ENCODE peak calls at places on chromosome 21, in nine cellular contexts. One of them, this sample, is unnamed.

GRCh38 chr21:45513003-45513706 is 29.1 kb downstream of the SLC19A1 start:
- DNase-seq in PC-3: peak; percentile 94
- DNase-seq in astrocyte: no peak
- DNase-seq in heart right ventricle: peak; percentile 10
- DNase-seq in brain microvascular endothelial cell: no peak
- DNase-seq in transverse colon: peak; percentile 59
- DNase-seq in CD8-positive, alpha-beta T cell: no peak
- DNase-seq in GM23338: no peak
- DNase-seq in left ventricle myocardium inferior: peak; percentile 8
- DNase-seq in this sample: no peak

GRCh38 chr21:17667256-17667655 is 54.6 kb upstream of the BTG3 start:
- DNase-seq in GM23338: no peak
- DNase-seq in astrocyte: no peak
- DNase-seq in brain microvascular endothelial cell: no peak
- DNase-seq in transverse colon: no peak
- DNase-seq in heart right ventricle: no peak
- DNase-seq in PC-3: no peak
- DNase-seq in CD8-positive, alpha-beta T cell: no peak
- DNase-seq in left ventricle myocardium inferior: no peak
- DNase-seq in this sample: no peak

GRCh38 chr21:21216013-21216412 is 217.8 kb downstream of the NCAM2 start:
- DNase-seq in brain microvascular endothelial cell: no peak
- DNase-seq in heart right ventricle: no peak
- DNase-seq in PC-3: no peak
- DNase-seq in CD8-positive, alpha-beta T cell: no peak
- DNase-seq in GM23338: no peak
- DNase-seq in astrocyte: no peak
- DNase-seq in left ventricle myocardium inferior: no peak
- DNase-seq in transverse colon: no peak
- DNase-seq in this sample: no peak

GRCh38 chr21:42975886-42976608 is 1.7 kb downstream of the PKNOX1 start:
- DNase-seq in PC-3: no peak
- DNase-seq in heart right ventricle: no peak
- DNase-seq in GM23338: no peak
- DNase-seq in CD8-positive, alpha-beta T cell: no peak
- DNase-seq in left ventricle myocardium inferior: no peak
- DNase-seq in astrocyte: no peak
- DNase-seq in brain microvascular endothelial cell: no peak
- DNase-seq in transverse colon: no peak
- DNase-seq in this sample: no peak

GRCh38 chr21:32015740-32016139 is 142.9 kb downstream of the HUNK start:
- DNase-seq in astrocyte: no peak
- DNase-seq in transverse colon: no peak
- DNase-seq in heart right ventricle: no peak
- DNase-seq in left ventricle myocardium inferior: no peak
- DNase-seq in CD8-positive, alpha-beta T cell: no peak
- DNase-seq in brain microvascular endothelial cell: no peak
- DNase-seq in GM23338: no peak
- DNase-seq in PC-3: no peak
- DNase-seq in this sample: no peak

GRCh38 chr21:32819702-32820101 is 48.1 kb upstream of the PAXBP1 start:
- DNase-seq in astrocyte: peak; percentile 80
- DNase-seq in CD8-positive, alpha-beta T cell: no peak
- DNase-seq in heart right ventricle: no peak
- DNase-seq in brain microvascular endothelial cell: peak; percentile 63
- DNase-seq in GM23338: no peak
- DNase-seq in left ventricle myocardium inferior: no peak
- DNase-seq in PC-3: peak; percentile 65
- DNase-seq in transverse colon: no peak
- DNase-seq in this sample: peak; percentile 73

GRCh38 chr21:42849759-42850412 is 29.5 kb downstream of the WDR4 start:
- DNase-seq in astrocyte: no peak
- DNase-seq in GM23338: no peak
- DNase-seq in left ventricle myocardium inferior: no peak
- DNase-seq in brain microvascular endothelial cell: no peak
- DNase-seq in transverse colon: no peak
- DNase-seq in PC-3: no peak
- DNase-seq in heart right ventricle: no peak
- DNase-seq in CD8-positive, alpha-beta T cell: no peak
- DNase-seq in this sample: no peak

GRCh38 chr21:26136686-26137085 is 33.9 kb downstream of the APP start:
- DNase-seq in left ventricle myocardium inferior: no peak
- DNase-seq in PC-3: no peak
- DNase-seq in GM23338: no peak
- DNase-seq in astrocyte: peak; percentile 42
- DNase-seq in transverse colon: no peak
- DNase-seq in CD8-positive, alpha-beta T cell: no peak
- DNase-seq in brain microvascular endothelial cell: no peak
- DNase-seq in heart right ventricle: no peak
- DNase-seq in this sample: no peak

GRCh38 chr21:39774252-39774651 is 29.3 kb downstream of the IGSF5 start:
- DNase-seq in GM23338: no peak
- DNase-seq in PC-3: no peak
- DNase-seq in brain microvascular endothelial cell: no peak
- DNase-seq in heart right ventricle: no peak
- DNase-seq in CD8-positive, alpha-beta T cell: no peak
- DNase-seq in left ventricle myocardium inferior: no peak
- DNase-seq in astrocyte: no peak
- DNase-seq in transverse colon: no peak
- DNase-seq in this sample: no peak

GRCh38 chr21:17429936-17430335 is 82.9 kb upstream of the CXADR start:
- DNase-seq in heart right ventricle: no peak
- DNase-seq in transverse colon: peak; percentile 42
- DNase-seq in GM23338: no peak
- DNase-seq in PC-3: no peak
- DNase-seq in astrocyte: no peak
- DNase-seq in left ventricle myocardium inferior: no peak
- DNase-seq in brain microvascular endothelial cell: no peak
- DNase-seq in CD8-positive, alpha-beta T cell: no peak
- DNase-seq in this sample: no peak

GRCh38 chr21:34891610-34891943 is 157.5 kb downstream of the RUNX1 start:
- DNase-seq in PC-3: no peak
- DNase-seq in left ventricle myocardium inferior: no peak
- DNase-seq in astrocyte: no peak
- DNase-seq in GM23338: no peak
- DNase-seq in CD8-positive, alpha-beta T cell: no peak
- DNase-seq in transverse colon: no peak
- DNase-seq in brain microvascular endothelial cell: no peak
- DNase-seq in heart right ventricle: no peak
- DNase-seq in this sample: no peak

GRCh38 chr21:34892196-34892595 is 156.9 kb downstream of the RUNX1 start:
- DNase-seq in heart right ventricle: no peak
- DNase-seq in left ventricle myocardium inferior: no peak
- DNase-seq in CD8-positive, alpha-beta T cell: no peak
- DNase-seq in PC-3: no peak
- DNase-seq in astrocyte: peak; percentile 60
- DNase-seq in brain microvascular endothelial cell: no peak
- DNase-seq in GM23338: no peak
- DNase-seq in transverse colon: no peak
- DNase-seq in this sample: no peak

GRCh38 chr21:34889537-34890257 is 159.4 kb downstream of the RUNX1 start:
- DNase-seq in left ventricle myocardium inferior: peak; percentile 73
- DNase-seq in heart right ventricle: peak; percentile 78
- DNase-seq in brain microvascular endothelial cell: peak; percentile 63
- DNase-seq in PC-3: peak; percentile 85
- DNase-seq in GM23338: peak; percentile 50
- DNase-seq in astrocyte: peak; percentile 62
- DNase-seq in transverse colon: peak; percentile 85
- DNase-seq in CD8-positive, alpha-beta T cell: peak; percentile 46
- DNase-seq in this sample: peak; percentile 82

GRCh38 chr21:34890258-34890723 is 158.8 kb downstream of the RUNX1 start:
- DNase-seq in brain microvascular endothelial cell: no peak
- DNase-seq in transverse colon: no peak
- DNase-seq in left ventricle myocardium inferior: no peak
- DNase-seq in GM23338: peak; percentile 76
- DNase-seq in astrocyte: no peak
- DNase-seq in heart right ventricle: no peak
- DNase-seq in PC-3: no peak
- DNase-seq in CD8-positive, alpha-beta T cell: no peak
- DNase-seq in this sample: no peak

DNA sequence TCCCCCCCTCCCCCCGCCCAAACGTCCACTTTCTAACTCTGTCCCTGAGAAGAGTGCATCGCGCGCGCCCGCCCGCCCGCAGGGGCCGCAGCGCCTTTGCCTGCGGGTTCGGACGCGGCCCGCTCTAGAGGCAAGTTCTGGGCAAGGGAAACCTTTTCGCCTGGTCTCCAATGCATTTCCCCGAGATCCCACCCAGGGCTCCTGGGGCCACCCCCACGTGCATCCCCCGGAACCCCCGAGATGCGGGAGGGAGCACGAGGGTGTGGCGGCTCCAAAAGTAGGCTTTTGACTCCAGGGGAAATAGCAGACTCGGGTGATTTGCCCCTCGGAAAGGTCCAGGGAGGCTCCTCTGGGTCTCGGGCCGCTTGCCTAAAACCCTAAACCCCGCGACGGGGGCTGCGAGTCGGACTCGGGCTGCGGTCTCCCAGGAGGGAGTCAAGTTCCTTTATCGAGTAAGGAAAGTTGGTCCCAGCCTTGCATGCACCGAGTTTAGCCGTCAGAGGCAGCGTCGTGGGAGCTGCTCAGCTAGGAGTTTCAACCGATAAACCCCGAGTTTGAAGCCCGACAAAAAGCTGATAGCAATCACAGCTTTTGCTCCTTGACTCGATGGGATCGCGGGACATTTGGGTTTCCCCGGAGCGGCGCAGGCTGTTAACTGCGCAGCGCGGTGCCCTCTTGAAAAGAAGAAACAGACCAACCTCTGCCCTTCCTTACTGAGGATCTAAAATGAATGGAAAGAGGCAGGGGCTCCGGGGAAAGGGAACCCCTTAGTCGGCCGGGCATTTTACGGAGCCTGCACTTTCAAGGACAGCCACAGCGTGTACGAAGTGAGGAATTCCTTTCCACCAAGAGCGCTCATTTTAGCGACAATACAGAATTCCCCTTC is 158.1 kb downstream of the RUNX1 start:
- DNase-seq in brain microvascular endothelial cell: peak; percentile 57
- DNase-seq in transverse colon: peak; percentile 30
- DNase-seq in CD8-positive, alpha-beta T cell: no peak
- DNase-seq in astrocyte: peak; percentile 52
- DNase-seq in heart right ventricle: no peak
- DNase-seq in GM23338: peak; percentile 75
- DNase-seq in left ventricle myocardium inferior: peak; percentile 20
- DNase-seq in PC-3: no peak
- DNase-seq in this sample: no peak
- TF ChIP-seq CTCF in brain microvascular endothelial cell: peak; percentile 33
- TF ChIP-seq CTCF in transverse colon: peak; percentile 10
- TF ChIP-seq CTCF in CD8-positive, alpha-beta T cell: no peak
- TF ChIP-seq CTCF in astrocyte: peak; percentile 2
- TF ChIP-seq CTCF in heart right ventricle: no peak
- TF ChIP-seq CTCF in GM23338: no peak
- TF ChIP-seq CTCF in left ventricle myocardium inferior: no peak
- TF ChIP-seq CTCF in PC-3: no peak
- TF ChIP-seq CTCF in this sample: no peak

GRCh38 chr21:30616125-30616524 is at the start of gene KRTAP20-1:
- DNase-seq in heart right ventricle: no peak
- DNase-seq in GM23338: no peak
- DNase-seq in PC-3: no peak
- DNase-seq in CD8-positive, alpha-beta T cell: no peak
- DNase-seq in left ventricle myocardium inferior: no peak
- DNase-seq in transverse colon: no peak
- DNase-seq in astrocyte: no peak
- DNase-seq in brain microvascular endothelial cell: no peak
- DNase-seq in this sample: no peak
- H3K27ac ChIP-seq in heart right ventricle: no peak within 1 kb of the TSS
- H3K27ac ChIP-seq in GM23338: no peak within 1 kb of the TSS
- H3K27ac ChIP-seq in PC-3: no peak within 1 kb of the TSS
- H3K27ac ChIP-seq in CD8-positive, alpha-beta T cell: no peak within 1 kb of the TSS
- H3K27ac ChIP-seq in left ventricle myocardium inferior: no peak within 1 kb of the TSS
- H3K27ac ChIP-seq in transverse colon: no peak within 1 kb of the TSS
- H3K27ac ChIP-seq in astrocyte: no peak within 1 kb of the TSS
- H3K27ac ChIP-seq in brain microvascular endothelial cell: no peak within 1 kb of the TSS
- H3K27ac ChIP-seq in this sample: no peak within 1 kb of the TSS

GRCh38 chr21:14215971-14216621 is at the start of gene RBM11:
- DNase-seq in GM23338: peak; percentile 95
- DNase-seq in left ventricle myocardium inferior: peak; percentile 57
- DNase-seq in CD8-positive, alpha-beta T cell: peak; percentile 43
- DNase-seq in brain microvascular endothelial cell: peak; percentile 30
- DNase-seq in transverse colon: peak; percentile 84
- DNase-seq in PC-3: peak; percentile 68
- DNase-seq in astrocyte: no peak
- DNase-seq in heart right ventricle: peak; percentile 54
- DNase-seq in this sample: no peak
- TF ChIP-seq CTCF in GM23338: no peak
- TF ChIP-seq CTCF in left ventricle myocardium inferior: no peak
- TF ChIP-seq CTCF in CD8-positive, alpha-beta T cell: no peak
- TF ChIP-seq CTCF in brain microvascular endothelial cell: no peak
- TF ChIP-seq CTCF in transverse colon: no peak
- TF ChIP-seq CTCF in PC-3: no peak
- TF ChIP-seq CTCF in astrocyte: no peak
- TF ChIP-seq CTCF in heart right ventricle: no peak
- TF ChIP-seq CTCF in this sample: no peak

GRCh38 chr21:36916718-36917117 is 49.8 kb downstream of the HLCS start:
- DNase-seq in GM23338: no peak
- DNase-seq in heart right ventricle: no peak
- DNase-seq in astrocyte: no peak
- DNase-seq in PC-3: no peak
- DNase-seq in transverse colon: no peak
- DNase-seq in CD8-positive, alpha-beta T cell: no peak
- DNase-seq in brain microvascular endothelial cell: no peak
- DNase-seq in left ventricle myocardium inferior: no peak
- DNase-seq in this sample: no peak

GRCh38 chr21:36915014-36915700 is 51.3 kb downstream of the HLCS start:
- DNase-seq in left ventricle myocardium inferior: no peak
- DNase-seq in astrocyte: no peak
- DNase-seq in transverse colon: no peak
- DNase-seq in GM23338: no peak
- DNase-seq in brain microvascular endothelial cell: no peak
- DNase-seq in heart right ventricle: no peak
- DNase-seq in CD8-positive, alpha-beta T cell: no peak
- DNase-seq in PC-3: no peak
- DNase-seq in this sample: no peak

GRCh38 chr21:36917487-36918158 is 48.8 kb downstream of the HLCS start:
- DNase-seq in GM23338: peak; percentile 77
- DNase-seq in PC-3: peak; percentile 87
- DNase-seq in heart right ventricle: no peak
- DNase-seq in brain microvascular endothelial cell: peak; percentile 53
- DNase-seq in astrocyte: peak; percentile 35
- DNase-seq in left ventricle myocardium inferior: no peak
- DNase-seq in transverse colon: no peak
- DNase-seq in CD8-positive, alpha-beta T cell: no peak
- DNase-seq in this sample: no peak

GRCh38 chr21:36915701-36916075 is 50.8 kb downstream of the HLCS start:
- DNase-seq in PC-3: no peak
- DNase-seq in astrocyte: no peak
- DNase-seq in GM23338: no peak
- DNase-seq in CD8-positive, alpha-beta T cell: no peak
- DNase-seq in transverse colon: no peak
- DNase-seq in brain microvascular endothelial cell: no peak
- DNase-seq in heart right ventricle: no peak
- DNase-seq in left ventricle myocardium inferior: no peak
- DNase-seq in this sample: no peak

DNA sequence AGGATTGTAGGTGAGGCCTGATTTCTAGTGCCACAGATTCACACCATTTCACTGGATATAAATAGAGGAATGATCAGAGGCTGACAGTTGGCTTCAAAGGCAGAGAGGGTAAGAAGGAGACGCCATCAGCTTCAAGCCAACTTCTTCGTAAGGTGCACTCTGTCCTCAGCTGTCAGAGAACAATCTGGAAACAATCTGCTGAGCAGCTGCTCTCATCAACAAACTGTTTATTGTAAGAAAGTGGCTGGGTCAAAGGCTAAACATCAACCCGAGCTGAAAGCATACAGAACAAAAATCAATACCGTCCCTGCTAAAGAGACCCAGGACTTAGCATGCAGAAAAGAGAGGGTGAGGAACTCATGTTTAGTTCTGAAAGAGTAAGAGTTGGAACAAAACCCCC is 48.2 kb downstream of the HLCS start:
- DNase-seq in heart right ventricle: no peak
- DNase-seq in CD8-positive, alpha-beta T cell: no peak
- DNase-seq in brain microvascular endothelial cell: no peak
- DNase-seq in PC-3: no peak
- DNase-seq in transverse colon: no peak
- DNase-seq in GM23338: no peak
- DNase-seq in left ventricle myocardium inferior: no peak
- DNase-seq in astrocyte: no peak
- DNase-seq in this sample: no peak
- H3K27ac ChIP-seq in heart right ventricle: no peak overlapping the region
- H3K27ac ChIP-seq in CD8-positive, alpha-beta T cell: no peak overlapping the region
- H3K27ac ChIP-seq in brain microvascular endothelial cell: no peak overlapping the region
- H3K27ac ChIP-seq in PC-3: peak overlapping the region; percentile 88
- H3K27ac ChIP-seq in transverse colon: no peak overlapping the region
- H3K27ac ChIP-seq in GM23338: no peak overlapping the region
- H3K27ac ChIP-seq in left ventricle myocardium inferior: no peak overlapping the region
- H3K27ac ChIP-seq in astrocyte: no peak overlapping the region
- H3K27ac ChIP-seq in this sample: no peak overlapping the region

This sample was measured in ascending aorta.